ENCODE peak calls at places on chromosome 20, in four cellular contexts. One of them, this sample, is unnamed.

GRCh38 chr20:13207016-13207415 is 14.1 kb upstream of the ISM1 start:
- DNase-seq in OCI-LY7: no peak
- DNase-seq in Caco-2: no peak
- DNase-seq in A549: no peak
- DNase-seq in this sample: no peak

GRCh38 chr20:20368414-20369352 is 779 bp downstream of the INSM1 start:
- DNase-seq in A549: peak
- DNase-seq in Caco-2: peak
- DNase-seq in OCI-LY7: no peak
- DNase-seq in this sample: peak

GRCh38 chr20:22686097-22686496 is 101.7 kb upstream of the FOXA2 start:
- DNase-seq in A549: peak
- DNase-seq in OCI-LY7: no peak
- DNase-seq in Caco-2: peak
- DNase-seq in this sample: peak

GRCh38 chr20:9360427-9360826 is 154.0 kb upstream of the LAMP5 start:
- DNase-seq in Caco-2: no peak
- DNase-seq in A549: no peak
- DNase-seq in OCI-LY7: no peak
- DNase-seq in this sample: no peak

GRCh38 chr20:51419236-51419635 is 123.3 kb downstream of the NFATC2 start:
- DNase-seq in Caco-2: no peak
- DNase-seq in OCI-LY7: no peak
- DNase-seq in A549: no peak
- DNase-seq in this sample: no peak

GRCh38 chr20:43804781-43805180 is 78.0 kb upstream of the GTSF1L start:
- DNase-seq in A549: no peak
- DNase-seq in Caco-2: no peak
- DNase-seq in OCI-LY7: no peak
- DNase-seq in this sample: no peak

GRCh38 chr20:478949-479429 is 16.7 kb upstream of the TBC1D20 start:
- DNase-seq in OCI-LY7: peak
- DNase-seq in Caco-2: peak
- DNase-seq in A549: peak
- DNase-seq in this sample: peak

GRCh38 chr20:55353206-55353605 is 652.1 kb downstream of the CBLN4 start:
- DNase-seq in A549: no peak
- DNase-seq in OCI-LY7: no peak
- DNase-seq in Caco-2: no peak
- DNase-seq in this sample: no peak

GRCh38 chr20:3239867-3240775 is 1.1 kb upstream of the SLC4A11 start:
- DNase-seq in A549: no peak
- DNase-seq in OCI-LY7: no peak
- DNase-seq in Caco-2: no peak
- DNase-seq in this sample: no peak

GRCh38 chr20:57748601-57749130 is 38.9 kb upstream of the PMEPA1 start:
- DNase-seq in Caco-2: peak
- DNase-seq in A549: peak
- DNase-seq in OCI-LY7: no peak
- DNase-seq in this sample: peak

GRCh38 chr20:57746832-57747404 is 37.1 kb upstream of the PMEPA1 start:
- DNase-seq in A549: peak
- DNase-seq in Caco-2: no peak
- DNase-seq in OCI-LY7: no peak
- DNase-seq in this sample: no peak

GRCh38 chr20:57746201-57746600 is 36.4 kb upstream of the PMEPA1 start:
- DNase-seq in OCI-LY7: no peak
- DNase-seq in A549: no peak
- DNase-seq in Caco-2: no peak
- DNase-seq in this sample: no peak

GRCh38 chr20:57749131-57749690 is 39.4 kb upstream of the PMEPA1 start:
- DNase-seq in OCI-LY7: no peak
- DNase-seq in A549: no peak
- DNase-seq in Caco-2: no peak
- DNase-seq in this sample: no peak

GRCh38 chr20:57747889-57748456 is 38.2 kb upstream of the PMEPA1 start:
- DNase-seq in Caco-2: no peak
- DNase-seq in OCI-LY7: no peak
- DNase-seq in A549: peak
- DNase-seq in this sample: no peak
- H3K4me3 ChIP-seq in Caco-2: no peak
- H3K4me3 ChIP-seq in OCI-LY7: no peak
- H3K4me3 ChIP-seq in A549: peak
- H3K4me3 ChIP-seq in this sample: no peak

DNA sequence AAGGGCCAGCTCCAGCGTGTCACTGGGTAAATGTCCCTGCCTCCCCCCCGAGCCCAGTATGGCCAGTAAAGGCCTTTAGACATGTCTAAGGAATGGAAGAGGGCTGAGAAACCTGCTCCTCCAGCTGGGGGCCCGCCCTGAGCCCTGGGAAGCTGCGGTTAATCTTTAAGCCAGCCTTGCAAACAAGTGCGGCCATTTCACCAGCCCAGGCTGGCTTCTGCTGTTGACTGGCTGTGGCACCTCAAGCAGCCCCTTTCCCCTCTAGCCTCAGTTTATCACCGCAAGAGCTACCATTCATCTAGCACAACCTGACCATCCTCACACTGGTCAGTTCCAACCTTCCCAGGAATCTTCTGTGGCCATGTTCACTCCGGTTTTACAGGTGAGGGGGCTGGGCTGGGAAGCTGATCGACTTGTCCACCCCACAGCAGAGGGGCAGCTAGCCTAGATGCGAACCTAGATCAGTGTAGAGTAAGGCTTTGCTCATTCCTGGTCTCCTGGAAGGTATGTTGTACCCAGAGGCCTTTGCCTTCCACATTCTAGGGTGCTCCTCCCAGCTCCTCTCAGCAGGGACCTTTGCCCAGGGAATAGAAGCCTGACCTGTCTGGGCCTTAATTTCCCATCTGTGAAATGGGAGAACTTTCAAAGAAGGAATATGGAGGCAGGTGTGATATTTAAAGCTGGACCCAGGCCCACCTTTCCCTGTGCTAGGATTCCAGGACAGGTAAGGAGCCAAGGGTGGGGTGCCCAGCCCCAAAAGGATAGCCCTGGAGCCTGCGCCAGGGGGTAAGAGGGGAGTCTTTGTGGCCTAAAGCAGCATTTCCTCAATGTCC is 1.2 kb upstream of the SRC start:
- DNase-seq in OCI-LY7: no peak
- DNase-seq in A549: peak
- DNase-seq in Caco-2: peak
- DNase-seq in this sample: no peak
- H3K4me3 ChIP-seq in OCI-LY7: no peak
- H3K4me3 ChIP-seq in A549: peak
- H3K4me3 ChIP-seq in Caco-2: peak
- H3K4me3 ChIP-seq in this sample: no peak

GRCh38 chr20:62911701-62912280 is 14.5 kb downstream of the DIDO1 start:
- DNase-seq in A549: no peak
- DNase-seq in OCI-LY7: no peak
- DNase-seq in Caco-2: no peak
- DNase-seq in this sample: no peak

GRCh38 chr20:62913043-62913630 is 13.2 kb downstream of the DIDO1 start:
- DNase-seq in Caco-2: no peak
- DNase-seq in OCI-LY7: no peak
- DNase-seq in A549: no peak
- DNase-seq in this sample: no peak

GRCh38 chr20:62914970-62915457 is 11.3 kb downstream of the DIDO1 start:
- DNase-seq in A549: peak
- DNase-seq in OCI-LY7: no peak
- DNase-seq in Caco-2: peak
- DNase-seq in this sample: peak

GRCh38 chr20:62916703-62917476 is 9.4 kb downstream of the DIDO1 start:
- DNase-seq in A549: no peak
- DNase-seq in Caco-2: no peak
- DNase-seq in OCI-LY7: no peak
- DNase-seq in this sample: no peak

GRCh38 chr20:62914436-62914835 is 11.9 kb downstream of the DIDO1 start:
- DNase-seq in Caco-2: no peak
- DNase-seq in A549: no peak
- DNase-seq in OCI-LY7: no peak
- DNase-seq in this sample: no peak
- H3K4me3 ChIP-seq in Caco-2: no peak
- H3K4me3 ChIP-seq in A549: no peak
- H3K4me3 ChIP-seq in OCI-LY7: no peak
- H3K4me3 ChIP-seq in this sample: no peak

DNA sequence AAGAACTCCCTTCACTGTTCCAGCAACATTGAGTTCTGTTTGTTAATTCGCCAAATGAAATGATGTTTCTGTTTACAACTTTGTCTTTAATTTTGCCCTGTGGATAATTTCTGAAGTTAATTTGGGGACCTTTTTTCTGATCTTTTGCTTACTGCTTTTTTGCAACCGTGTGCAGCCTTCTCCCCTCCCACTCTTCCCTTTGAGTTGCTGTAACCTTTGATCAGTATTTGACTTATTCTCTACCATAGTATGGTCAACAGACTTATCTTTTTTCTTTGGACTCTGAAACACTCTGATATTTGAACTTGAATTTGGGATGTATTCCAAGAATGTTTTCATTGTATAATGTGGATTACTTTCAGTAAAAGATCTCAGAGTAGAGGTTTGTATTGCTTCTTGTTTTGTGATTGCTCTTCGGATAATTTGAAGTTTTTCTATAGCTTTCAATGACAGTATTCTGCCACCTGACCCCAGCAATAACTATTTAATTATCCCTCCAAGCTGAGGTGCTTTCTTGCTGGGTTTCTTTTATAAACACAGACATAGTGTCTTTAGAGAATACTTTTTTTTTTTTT is 46.2 kb downstream of the LRRN4 start:
- DNase-seq in Caco-2: peak
- DNase-seq in OCI-LY7: no peak
- DNase-seq in A549: no peak
- DNase-seq in this sample: no peak
- H3K4me3 ChIP-seq in Caco-2: peak
- H3K4me3 ChIP-seq in OCI-LY7: peak
- H3K4me3 ChIP-seq in A549: peak
- H3K4me3 ChIP-seq in this sample: peak

GRCh38 chr20:62222266-62222850 is 2.3 kb upstream of the HRH3 start:
- DNase-seq in A549: no peak
- DNase-seq in OCI-LY7: no peak
- DNase-seq in Caco-2: no peak
- DNase-seq in this sample: no peak
- H3K4me3 ChIP-seq in A549: no peak
- H3K4me3 ChIP-seq in OCI-LY7: no peak
- H3K4me3 ChIP-seq in Caco-2: no peak
- H3K4me3 ChIP-seq in this sample: no peak

DNA sequence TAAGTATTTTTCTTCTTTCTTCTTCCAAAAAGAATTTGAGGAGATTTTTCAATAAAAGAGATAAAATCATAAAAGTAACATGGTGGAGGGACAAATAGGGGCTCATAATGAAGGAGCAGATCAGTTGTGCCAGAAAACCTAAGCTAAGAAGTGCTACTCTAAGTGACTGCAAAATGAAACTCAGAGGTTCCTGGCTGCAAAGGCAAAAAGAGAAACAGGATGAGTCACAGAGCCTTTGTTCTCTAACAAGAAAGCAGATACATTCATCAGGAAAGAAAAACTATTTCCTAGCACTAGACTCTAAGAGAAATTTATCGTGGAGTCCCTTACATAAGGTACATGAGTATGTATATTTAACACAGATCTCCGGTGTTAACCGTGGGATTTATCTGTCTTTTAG is 49.8 kb downstream of the TSHZ2 start:
- DNase-seq in OCI-LY7: no peak
- DNase-seq in A549: no peak
- DNase-seq in Caco-2: no peak
- DNase-seq in this sample: no peak
- H3K4me3 ChIP-seq in OCI-LY7: no peak
- H3K4me3 ChIP-seq in A549: no peak
- H3K4me3 ChIP-seq in Caco-2: no peak
- H3K4me3 ChIP-seq in this sample: no peak

DNA sequence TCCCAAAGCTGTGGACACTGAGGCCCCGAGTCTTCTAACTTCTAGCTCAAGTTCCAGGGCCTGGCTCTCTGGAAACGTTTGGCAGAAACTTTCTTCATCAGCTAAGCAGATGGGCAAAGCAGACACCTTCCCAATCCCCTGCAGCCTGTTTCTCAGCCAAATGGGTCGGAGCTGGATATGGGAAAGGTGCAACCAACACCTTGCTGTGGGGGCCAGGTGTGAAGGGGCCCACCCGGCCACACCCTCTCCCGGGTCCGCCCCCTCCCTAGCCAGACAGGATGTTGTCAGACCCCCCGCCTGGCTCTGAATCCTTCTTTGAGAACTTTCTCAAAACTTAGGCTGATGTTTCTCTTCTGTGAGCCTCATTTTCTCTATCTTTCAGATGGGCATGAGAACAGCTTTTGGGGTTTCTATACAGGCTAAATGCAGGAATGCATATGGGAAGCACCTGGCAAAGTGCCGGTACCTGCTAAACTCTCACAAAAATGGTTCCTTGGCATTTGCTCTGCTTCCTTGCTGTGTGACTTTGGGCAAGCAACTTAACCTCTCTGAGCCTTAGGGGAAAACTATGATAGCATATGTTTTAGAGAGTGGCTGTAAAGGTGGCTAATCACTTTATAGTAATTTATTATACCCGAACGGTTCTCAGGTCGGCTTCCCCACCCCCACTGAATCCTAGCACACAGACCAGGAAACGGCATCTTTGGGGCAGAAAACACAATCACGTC is 1.8 kb downstream of the SNAI1 start:
- DNase-seq in Caco-2: no peak
- DNase-seq in A549: no peak
- DNase-seq in OCI-LY7: no peak
- DNase-seq in this sample: no peak
- H3K4me3 ChIP-seq in Caco-2: no peak
- H3K4me3 ChIP-seq in A549: peak
- H3K4me3 ChIP-seq in OCI-LY7: no peak
- H3K4me3 ChIP-seq in this sample: no peak

DNA sequence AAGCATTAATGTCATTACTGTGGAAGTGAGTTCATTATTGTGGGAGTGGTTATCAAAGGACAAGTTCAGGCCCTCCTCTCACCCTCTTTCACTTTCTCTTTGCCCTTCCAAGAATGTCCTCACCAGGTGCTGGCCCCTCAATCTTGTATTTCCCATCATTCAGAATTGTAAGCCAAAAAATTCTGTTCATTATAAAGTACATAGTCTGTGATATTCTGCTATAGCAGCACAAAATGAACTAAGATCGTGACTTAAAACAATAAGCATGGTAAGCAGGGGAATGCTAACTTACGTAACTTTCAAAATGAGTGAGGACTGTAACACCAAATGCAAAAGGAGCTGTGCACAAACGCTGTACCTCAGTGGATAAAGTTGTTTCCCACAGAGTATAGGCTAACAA is 515.7 kb upstream of the BTBD3 start:
- DNase-seq in A549: no peak
- DNase-seq in OCI-LY7: no peak
- DNase-seq in Caco-2: no peak
- DNase-seq in this sample: no peak
- H3K4me3 ChIP-seq in A549: peak
- H3K4me3 ChIP-seq in OCI-LY7: no peak
- H3K4me3 ChIP-seq in Caco-2: no peak
- H3K4me3 ChIP-seq in this sample: no peak

GRCh38 chr20:45370571-45371204 is 7.4 kb downstream of the TP53TG5 start:
- DNase-seq in Caco-2: no peak
- DNase-seq in A549: no peak
- DNase-seq in OCI-LY7: no peak
- DNase-seq in this sample: no peak

GRCh38 chr20:45373353-45374100 is 4.6 kb downstream of the TP53TG5 start:
- DNase-seq in A549: peak
- DNase-seq in Caco-2: peak
- DNase-seq in OCI-LY7: peak
- DNase-seq in this sample: peak

GRCh38 chr20:45374101-45374467 is 4.0 kb downstream of the TP53TG5 start:
- DNase-seq in OCI-LY7: no peak
- DNase-seq in A549: no peak
- DNase-seq in Caco-2: no peak
- DNase-seq in this sample: no peak

GRCh38 chr20:45372241-45372640 is 5.9 kb downstream of the TP53TG5 start:
- DNase-seq in A549: no peak
- DNase-seq in OCI-LY7: no peak
- DNase-seq in Caco-2: no peak
- DNase-seq in this sample: no peak

GRCh38 chr20:45372646-45373352 is 5.3 kb downstream of the TP53TG5 start:
- DNase-seq in OCI-LY7: no peak
- DNase-seq in A549: no peak
- DNase-seq in Caco-2: no peak
- DNase-seq in this sample: no peak
- H3K4me3 ChIP-seq in OCI-LY7: no peak
- H3K4me3 ChIP-seq in A549: no peak
- H3K4me3 ChIP-seq in Caco-2: no peak
- H3K4me3 ChIP-seq in this sample: no peak